ENCODE peak calls at places on chromosomes 5 and 9, in six cellular contexts. I is NCI-H460; G is heart left ventricle; P is activated T-cell treated with anti-CD3 and anti-CD28 coated beads, Interleukin-2, amount 50 U/mL, for 4 hours; D is ovary; H is activated T-helper 1 cell treated with anti-CD3 and anti-CD28 coated beads, Interleukin-2, amount 50 U/mL, for 16 hours. A is an unnamed sample.

GRCh38 chr5:175690586-175690985 is 32.7 kb downstream of the HRH2 start:
- DNase-seq in I (no peak), G (peak; percentile 4), P (no peak), D (no peak), H (no peak), A (no peak)

GRCh38 chr5:168132186-168132585 is 159.3 kb upstream of the WWC1 start:
- DNase-seq in I (no peak), G (no peak), P (no peak), D (no peak), H (no peak), A (no peak)

GRCh38 chr9:134396258-134396742 is 70.0 kb downstream of the RXRA start:
- DNase-seq in I (no peak), G (peak; percentile 53), P (peak; percentile 33), D (no peak), H (no peak), A (no peak)

GRCh38 chr5:169160405-169160901 is 140.5 kb downstream of the SLIT3 start:
- DNase-seq in I (no peak), G (no peak), P (no peak), D (no peak), H (no peak), A (no peak)

GRCh38 chr5:11851965-11852745 is 52.1 kb downstream of the CTNND2 start:
- DNase-seq in I (no peak), G (no peak), P (no peak), D (no peak), H (no peak), A (no peak)

GRCh38 chr9:8863064-8863463 is 1063.5 kb upstream of the DMAC1 start:
- DNase-seq in I (no peak), G (no peak), P (no peak), D (no peak), H (no peak), A (no peak)

GRCh38 chr5:112533315-112533867 is 114.3 kb upstream of the EPB41L4A start:
- DNase-seq in I (no peak), G (no peak), P (no peak), D (no peak), H (no peak), A (peak; percentile 21)

GRCh38 chr5:87827561-87827960 is 414.8 kb upstream of the CCNH start:
- DNase-seq in I (no peak), G (no peak), P (no peak), D (no peak), H (no peak), A (no peak)

GRCh38 chr9:131119600-131119999 is 5.8 kb upstream of the NUP214 start:
- DNase-seq in I (no peak), G (no peak), P (no peak), D (no peak), H (no peak), A (no peak)

GRCh38 chr5:96901841-96902240 is 25.5 kb downstream of the ERAP2 start:
- DNase-seq in I (no peak), G (no peak), P (no peak), D (no peak), H (no peak), A (no peak)

GRCh38 chr5:103375356-103375755 is 116.8 kb downstream of the MACIR start:
- DNase-seq in I (no peak), G (no peak), P (no peak), D (no peak), H (no peak), A (no peak)

GRCh38 chr9:7366121-7366520 is 433.5 kb downstream of the DMAC1 start:
- DNase-seq in I (no peak), G (no peak), P (no peak), D (no peak), H (no peak), A (no peak)

GRCh38 chr9:127004946-127005769 is 90.6 kb downstream of the RALGPS1 start:
- DNase-seq in I (no peak), G (no peak), P (peak; percentile 58), D (no peak), H (peak; percentile 26), A (no peak)

GRCh38 chr5:90289837-90290236 is 119.7 kb downstream of the CETN3 start:
- DNase-seq in I (no peak), G (no peak), P (no peak), D (no peak), H (no peak), A (no peak)

GRCh38 chr9:129267141-129267540 is 89.1 kb upstream of the IER5L start:
- DNase-seq in I (no peak), G (peak; percentile 16), P (no peak), D (no peak), H (no peak), A (no peak)

GRCh38 chr9:128927731-128928411 is 7.1 kb downstream of the PHYHD1 start:
- DNase-seq in I (peak; percentile 54), G (no peak), P (peak; percentile 45), D (peak; percentile 70), H (peak; percentile 22), A (peak; percentile 42)

GRCh38 chr5:7794301-7794700 is 56.6 kb downstream of the CFAP90 start:
- DNase-seq in I (no peak), G (no peak), P (no peak), D (no peak), H (no peak), A (no peak)

GRCh38 chr9:89418112-89418872 is 79.6 kb downstream of the SEMA4D start:
- DNase-seq in I (no peak), G (no peak), P (peak; percentile 52), D (no peak), H (no peak), A (no peak)

GRCh38 chr9:80233102-80233843 is 661.5 kb downstream of the TLE4 start:
- DNase-seq in I (no peak), G (no peak), P (no peak), D (no peak), H (no peak), A (no peak)

GRCh38 chr9:27247756-27248155 is 49.2 kb downstream of the EQTN start:
- DNase-seq in I (peak; percentile 13), G (no peak), P (no peak), D (no peak), H (no peak), A (peak; percentile 43)

GRCh38 chr5:56480305-56481146 is 247.4 kb upstream of the ANKRD55 start:
- DNase-seq in I (no peak), G (peak; percentile 84), P (no peak), D (peak; percentile 81), H (no peak), A (no peak)

GRCh38 chr9:34665109-34665380 is 2.6 kb upstream of the CCL27 start:
- DNase-seq in I (no peak), G (no peak), P (no peak), D (no peak), H (no peak), A (no peak)

GRCh38 chr5:59003641-59004040 is 420.8 kb downstream of the RAB3C start:
- DNase-seq in I (no peak), G (no peak), P (no peak), D (no peak), H (no peak), A (no peak)

GRCh38 chr5:68991279-68991678 is 102.5 kb upstream of the SLC30A5 start:
- DNase-seq in I (no peak), G (no peak), P (no peak), D (no peak), H (no peak), A (no peak)

GRCh38 chr9:98740226-98740881 is 31.6 kb upstream of the GABBR2 start:
- DNase-seq in I (no peak), G (no peak), P (no peak), D (no peak), H (no peak), A (no peak)

GRCh38 chr5:126508962-126509279 is 85.7 kb downstream of the GRAMD2B start:
- DNase-seq in I (no peak), G (no peak), P (no peak), D (no peak), H (no peak), A (no peak)

GRCh38 chr9:93699650-93700049 is 123.3 kb downstream of the PHF2 start:
- DNase-seq in I (no peak), G (no peak), P (no peak), D (no peak), H (no peak), A (no peak)

GRCh38 chr5:132474881-132475511 is 15.6 kb downstream of the IRF1 start:
- DNase-seq in I (no peak), G (peak; percentile 24), P (peak; percentile 3), D (no peak), H (no peak), A (no peak)

GRCh38 chr9:88219601-88220000 is 81.3 kb upstream of the SPATA31C2 start:
- DNase-seq in I (no peak), G (no peak), P (no peak), D (no peak), H (no peak), A (no peak)

GRCh38 chr9:84570482-84571154 is 98.9 kb upstream of the NTRK2 start:
- DNase-seq in I (no peak), G (no peak), P (no peak), D (no peak), H (no peak), A (no peak)

GRCh38 chr5:142888469-142889085 is 118.4 kb downstream of the ARHGAP26 start:
- DNase-seq in I (peak; percentile 51), G (no peak), P (no peak), D (no peak), H (no peak), A (no peak)

GRCh38 chr5:145347026-145347616 is 488.0 kb downstream of the PRELID2 start:
- DNase-seq in I (peak; percentile 43), G (no peak), P (no peak), D (no peak), H (no peak), A (peak; percentile 23)

GRCh38 chr5:83490203-83490602 is 18.7 kb downstream of the VCAN start:
- DNase-seq in I (no peak), G (no peak), P (no peak), D (no peak), H (no peak), A (no peak)

GRCh38 chr5:123156577-123157296 is 67.7 kb downstream of the PRDM6 start:
- DNase-seq in I (no peak), G (no peak), P (no peak), D (peak; percentile 24), H (no peak), A (no peak)

A was measured in HCT116.